ENCODE peak calls at places on chromosomes 4 and X, in four cellular contexts. A is H1, W is fibroblast of villous mesenchyme, U is upper lobe of right lung. R is an unnamed sample.

GRCh38 chr4:98976716-98977115 is 18.8 kb upstream of the METAP1 start:
- DNase-seq in A (no peak), W (no peak), U (no peak), R (peak; percentile 66)

GRCh38 chr4:185559913-185560281 is 24.6 kb upstream of the PDLIM3 start:
- DNase-seq in A (no peak), W (peak; percentile 77), U (no peak), R (peak; percentile 79)

GRCh38 chrX:155841232-155841631 is 39.9 kb upstream of the VAMP7 start:
- DNase-seq in A (no peak), W (no peak), U (no peak), R (no peak)

GRCh38 chr4:181143241-181143854 is 1099.9 kb upstream of the TENM3 start:
- DNase-seq in A (peak; percentile 83), W (peak; percentile 73), U (peak; percentile 77), R (peak; percentile 86)

GRCh38 chr4:69093681-69094080 is 2.6 kb upstream of the UGT2B7 start:
- DNase-seq in A (no peak), W (no peak), U (no peak), R (no peak)

GRCh38 chr4:158958489-158959270 is 144.2 kb upstream of the RAPGEF2 start:
- DNase-seq in A (no peak), W (no peak), U (no peak), R (peak; percentile 19)

GRCh38 chrX:84907324-84907946 is 96.2 kb upstream of the APOOL start:
- DNase-seq in A (no peak), W (peak; percentile 7), U (no peak), R (peak; percentile 34)

GRCh38 chr4:183142566-183143545 is 43.8 kb downstream of the WWC2 start:
- DNase-seq in A (no peak), W (peak; percentile 80), U (no peak), R (peak; percentile 55)

GRCh38 chr4:88353324-88353723 is 25.3 kb upstream of the HERC6 start:
- DNase-seq in A (no peak), W (no peak), U (no peak), R (no peak)

GRCh38 chr4:151313306-151314028 is 11.9 kb downstream of the SH3D19 start:
- DNase-seq in A (no peak), W (no peak), U (no peak), R (no peak)

GRCh38 chr4:186201535-186202230 is 10.3 kb downstream of the CYP4V2 start:
- DNase-seq in A (peak; percentile 64), W (peak; percentile 47), U (peak; percentile 69), R (peak; percentile 53)

GRCh38 chr4:54228064-54228527 is 997 bp upstream of the PDGFRA start:
- DNase-seq in A (peak; percentile 93), W (peak; percentile 85), U (peak; percentile 80), R (peak; percentile 88)

GRCh38 chr4:5421416-5421815 is 286.9 kb downstream of the EVC2 start:
- DNase-seq in A (no peak), W (no peak), U (no peak), R (no peak)

GRCh38 chrX:38260231-38260630 is 39.6 kb upstream of the SRPX start:
- DNase-seq in A (peak; percentile 43), W (peak; percentile 46), U (no peak), R (peak; percentile 53)

GRCh38 chrX:48720580-48721240 is 24.2 kb downstream of the SUV39H1 start:
- DNase-seq in A (no peak), W (no peak), U (no peak), R (no peak)

GRCh38 chr4:74117024-74117534 is 18.1 kb upstream of the CXCL2 start:
- DNase-seq in A (no peak), W (peak; percentile 85), U (peak; percentile 64), R (peak; percentile 97)

GRCh38 chrX:112247714-112248113 is 165.1 kb upstream of the TRPC5 start:
- DNase-seq in A (no peak), W (no peak), U (no peak), R (no peak)

GRCh38 chrX:50858548-50858947 is 44.6 kb upstream of the SHROOM4 start:
- DNase-seq in A (no peak), W (no peak), U (no peak), R (no peak)

GRCh38 chr4:92234393-92235176 is 69.2 kb upstream of the GRID2 start:
- DNase-seq in A (no peak), W (peak; percentile 90), U (no peak), R (peak; percentile 99)

GRCh38 chr4:5912614-5913019 is 19.7 kb upstream of the CRMP1 start:
- DNase-seq in A (no peak), W (no peak), U (no peak), R (no peak)

GRCh38 chrX:66163447-66163846 is 600 bp upstream of the HEPH start:
- DNase-seq in A (no peak), W (no peak), U (no peak), R (no peak)
- H3K4me3 ChIP-seq in A (no peak overlapping the region), W (no peak overlapping the region), U (no peak overlapping the region), R (no peak overlapping the region)

GRCh38 chr4:787561-787981 is 38.4 kb downstream of the CPLX1 start:
- DNase-seq in A (no peak), W (no peak), U (no peak), R (no peak)

GRCh38 chr4:788006-788635 is 37.8 kb downstream of the CPLX1 start:
- DNase-seq in A (no peak), W (no peak), U (no peak), R (no peak)

GRCh38 chr4:786074-786741 is 39.7 kb downstream of the CPLX1 start:
- DNase-seq in A (no peak), W (no peak), U (no peak), R (no peak)

GRCh38 chr4:785332-786073 is 40.4 kb downstream of the CPLX1 start:
- DNase-seq in A (no peak), W (no peak), U (no peak), R (no peak)

GRCh38 chr4:786861-787300 is 39.0 kb downstream of the CPLX1 start:
- DNase-seq in A (no peak), W (no peak), U (peak; percentile 67), R (no peak)
- TF ChIP-seq CTCF in A (peak; percentile 5), W (peak; percentile 13), U (peak; percentile 19), R (peak; percentile 39)

GRCh38 chr4:101418055-101418454 is 70.7 kb upstream of the PPP3CA start:
- DNase-seq in A (no peak), W (no peak), U (no peak), R (peak; percentile 27)
- H3K4me3 ChIP-seq in A (no peak overlapping the region), W (no peak overlapping the region), U (no peak overlapping the region), R (no peak overlapping the region)

DNA sequence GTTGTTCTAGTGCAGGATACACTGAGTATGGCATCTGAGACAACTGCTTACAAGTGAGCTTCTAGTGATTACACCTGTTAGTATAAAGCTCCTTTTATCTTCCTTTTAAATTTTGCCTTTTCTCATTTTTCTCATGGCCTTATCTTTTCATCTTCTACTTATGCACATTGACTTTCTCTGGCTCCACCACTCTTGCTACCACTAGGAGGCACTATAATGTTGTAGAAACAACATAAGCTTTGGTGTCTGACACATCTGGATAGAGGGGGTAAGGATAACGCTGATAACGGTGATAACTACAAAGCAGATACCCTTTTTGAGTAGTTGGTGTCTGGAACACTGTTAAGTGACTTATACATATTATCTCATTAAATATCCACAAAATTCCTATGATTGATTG is 187.4 kb upstream of the TEX13C start:
- DNase-seq in A (no peak), W (no peak), U (no peak), R (no peak)
- TF ChIP-seq CTCF in A (no peak), W (no peak), U (peak; percentile 30), R (no peak)

DNA sequence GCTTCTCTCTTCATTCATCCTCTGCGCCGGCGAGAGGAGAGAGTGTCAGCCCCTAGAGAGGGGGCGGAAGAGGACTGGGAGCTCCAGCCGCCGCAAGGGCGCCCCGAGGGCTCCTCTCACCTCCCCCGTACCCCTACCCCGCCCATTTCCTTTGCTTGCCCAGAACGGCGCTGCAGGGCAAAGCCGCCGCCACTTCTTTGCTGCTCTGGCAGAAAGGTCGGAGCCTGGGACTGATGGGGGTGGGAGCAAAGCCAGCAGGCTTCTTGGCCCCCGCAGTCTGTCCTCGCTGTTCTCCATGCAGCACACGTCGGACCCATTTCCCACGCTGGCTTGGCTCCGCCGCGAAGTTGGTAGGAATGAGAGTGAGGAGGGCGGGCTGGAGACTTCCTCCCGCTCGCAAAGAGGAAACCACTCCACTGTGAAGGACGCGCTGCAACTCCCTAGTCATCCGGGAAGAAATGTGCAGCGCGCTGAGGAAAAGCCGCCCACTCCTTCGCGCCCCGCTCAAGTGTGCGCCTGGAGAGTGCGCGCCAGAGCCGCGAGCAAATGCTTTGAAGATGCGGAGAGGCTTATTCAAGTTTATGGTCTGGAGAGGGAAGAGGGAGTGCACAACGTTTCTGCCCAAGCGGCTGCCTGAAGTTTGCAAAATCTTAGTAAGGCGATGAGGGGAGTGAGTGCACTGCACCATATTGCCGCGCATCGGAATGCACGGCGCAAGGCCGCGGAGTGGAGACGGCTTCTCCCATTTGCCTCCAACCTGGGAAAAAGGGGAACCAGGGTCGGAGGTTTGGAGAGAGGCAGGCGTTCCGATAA is 2.8 kb upstream of the PCDH7 start:
- DNase-seq in A (peak; percentile 84), W (peak; percentile 54), U (peak; percentile 71), R (peak; percentile 70)
- H3K4me3 ChIP-seq in A (peak overlapping the region; percentile 86), W (peak overlapping the region; percentile 67), U (peak overlapping the region; percentile 55), R (peak overlapping the region; percentile 70)

DNA sequence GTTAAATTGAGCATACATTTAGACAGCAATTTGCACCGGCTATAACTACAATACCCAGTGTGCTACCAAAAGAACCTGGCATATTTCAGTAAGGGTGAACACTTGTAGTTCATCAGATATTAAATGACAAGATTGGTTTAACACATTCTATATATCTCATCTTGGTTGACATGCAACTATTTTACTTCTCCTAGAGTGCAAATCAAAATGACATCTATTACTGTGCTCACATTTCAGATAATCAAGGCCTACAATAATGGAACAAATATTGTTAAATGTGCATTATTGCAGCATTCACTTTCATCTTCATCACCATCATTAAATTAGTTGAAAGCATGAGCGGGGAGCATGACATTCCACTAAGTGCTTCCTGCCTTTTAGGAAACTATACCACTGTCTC is 209.9 kb upstream of the SLIT2 start:
- DNase-seq in A (no peak), W (no peak), U (no peak), R (no peak)
- TF ChIP-seq CTCF in A (no peak), W (no peak), U (no peak), R (no peak)